ENCODE peak calls at places on chromosome 18, in five cellular contexts. Q is heart left ventricle; Y is lower leg skin; G is psoas muscle; N is activated CD4-positive, alpha-beta T cell treated with anti-CD3 and anti-CD28 coated beads for 4 hours. R is an unnamed sample.

GRCh38 chr18:54828986-54829385 is 709 bp downstream of the RAB27B start:
- DNase-seq in Q (no peak), N (no peak), Y (no peak), G (no peak), R (no peak)

GRCh38 chr18:23723121-23723520 is 33.9 kb downstream of the LAMA3 start:
- DNase-seq in Q (no peak), N (no peak), Y (no peak), G (no peak), R (no peak)

GRCh38 chr18:11676386-11676785 is 12.7 kb upstream of the GNAL start:
- DNase-seq in G (no peak), N (no peak), Y (peak), Q (no peak), R (no peak)

GRCh38 chr18:79460445-79461300 is 64.9 kb downstream of the NFATC1 start:
- DNase-seq in G (no peak), Y (no peak), N (no peak), Q (no peak), R (peak)

GRCh38 chr18:12973562-12974213 is 17.5 kb upstream of the CEP192 start:
- DNase-seq in G (no peak), Y (no peak), Q (no peak), N (peak), R (no peak)

GRCh38 chr18:41146301-41146700 is 808.7 kb upstream of the PIK3C3 start:
- DNase-seq in Q (no peak), Y (no peak), N (no peak), G (no peak), R (no peak)

GRCh38 chr18:74190086-74190485 is 41.8 kb downstream of the TIMM21 start:
- DNase-seq in G (no peak), N (no peak), Y (no peak), Q (no peak), R (no peak)

GRCh38 chr18:9325716-9326115 is 8.9 kb upstream of the TWSG1 start:
- DNase-seq in G (no peak), Q (no peak), Y (no peak), N (no peak), R (no peak)

GRCh38 chr18:78758496-78758895 is 221.1 kb upstream of the SALL3 start:
- DNase-seq in Q (no peak), N (no peak), Y (peak), G (no peak), R (no peak)

GRCh38 chr18:46167971-46168370 is 63.8 kb downstream of the HAUS1 start:
- DNase-seq in Q (no peak), Y (no peak), N (no peak), G (no peak), R (peak)

GRCh38 chr18:48057018-48057417 is 126.6 kb upstream of the SMAD2 start:
- DNase-seq in G (no peak), Y (no peak), Q (no peak), N (no peak), R (no peak)

GRCh38 chr18:69795785-69796184 is 151.9 kb downstream of the CD226 start:
- DNase-seq in Y (no peak), Q (no peak), G (no peak), N (no peak), R (no peak)

R was measured in NAMALWA.